ENCODE peak calls at places on chromosome 9, in four cellular contexts. One of them, this sample, is unnamed.

GRCh38 chr9:36275060-36275459 is 16.8 kb upstream of the GNE start:
- DNase-seq in dorsolateral prefrontal cortex: no peak
- DNase-seq in M059J: no peak
- DNase-seq in iPS DF 19.7: no peak
- DNase-seq in this sample: no peak

GRCh38 chr9:85742630-85742928 is 825 bp upstream of the AGTPBP1 start:
- DNase-seq in M059J: no peak
- DNase-seq in iPS DF 19.7: no peak
- DNase-seq in dorsolateral prefrontal cortex: no peak
- DNase-seq in this sample: no peak

GRCh38 chr9:14752271-14752670 is 29.7 kb upstream of the CER1 start:
- DNase-seq in dorsolateral prefrontal cortex: peak
- DNase-seq in iPS DF 19.7: no peak
- DNase-seq in M059J: no peak
- DNase-seq in this sample: no peak

GRCh38 chr9:8292657-8293056 is 493.1 kb upstream of the DMAC1 start:
- DNase-seq in dorsolateral prefrontal cortex: no peak
- DNase-seq in iPS DF 19.7: no peak
- DNase-seq in M059J: no peak
- DNase-seq in this sample: no peak

GRCh38 chr9:75168270-75169185 is 80.2 kb downstream of the OSTF1 start:
- DNase-seq in dorsolateral prefrontal cortex: no peak
- DNase-seq in M059J: peak
- DNase-seq in iPS DF 19.7: no peak
- DNase-seq in this sample: no peak

GRCh38 chr9:91757802-91758201 is 192.2 kb downstream of the ROR2 start:
- DNase-seq in M059J: no peak
- DNase-seq in iPS DF 19.7: no peak
- DNase-seq in dorsolateral prefrontal cortex: no peak
- DNase-seq in this sample: no peak

GRCh38 chr9:106945727-106946690 is 83.0 kb downstream of the ZNF462 start:
- DNase-seq in iPS DF 19.7: no peak
- DNase-seq in dorsolateral prefrontal cortex: no peak
- DNase-seq in M059J: peak
- DNase-seq in this sample: no peak

GRCh38 chr9:36625006-36625600 is 52.4 kb downstream of the MELK start:
- DNase-seq in dorsolateral prefrontal cortex: peak
- DNase-seq in M059J: peak
- DNase-seq in iPS DF 19.7: no peak
- DNase-seq in this sample: no peak

GRCh38 chr9:88972401-88972800 is 18.9 kb upstream of the S1PR3 start:
- DNase-seq in iPS DF 19.7: no peak
- DNase-seq in dorsolateral prefrontal cortex: no peak
- DNase-seq in M059J: no peak
- DNase-seq in this sample: no peak